ENCODE peak calls at places on chromosomes 2 and 18, in nine cellular contexts. O is transverse colon, N is endothelial cell of umbilical vein, B is adipocyte, U is kidney, T is suprapubic skin, W is Peyer's patch, D is prostate gland, C is A549. Q is an unnamed sample.

GRCh38 chr2:120934221-120934639 is 198.6 kb downstream of the GLI2 start:
- DNase-seq in N (no peak), O (no peak), D (no peak), T (no peak), W (no peak), C (peak; percentile 77), U (no peak), B (no peak), Q (peak; percentile 24)

GRCh38 chr2:157895531-157895930 is 19.4 kb upstream of the ACVR1 start:
- DNase-seq in B (peak; percentile 6), D (no peak), N (no peak), U (no peak), O (no peak), C (no peak), W (no peak), T (no peak), Q (no peak)

GRCh38 chr18:9810994-9811393 is 74.8 kb upstream of the TXNDC2 start:
- DNase-seq in U (no peak), O (no peak), W (no peak), B (no peak), N (no peak), T (no peak), D (no peak), C (no peak), Q (no peak)

GRCh38 chr18:12245793-12246135 is 8.4 kb upstream of the CIDEA start:
- DNase-seq in N (no peak), U (no peak), W (no peak), D (no peak), O (no peak), B (no peak), T (no peak), C (no peak), Q (no peak)

GRCh38 chr2:182672471-182673165 is 43.4 kb upstream of the DNAJC10 start:
- DNase-seq in D (no peak), T (no peak), W (no peak), N (peak; percentile 76), C (peak; percentile 55), B (peak; percentile 61), U (no peak), O (no peak), Q (no peak)

GRCh38 chr2:25301453-25302352 is 40.0 kb downstream of the DNMT3A start:
- DNase-seq in C (no peak), B (peak; percentile 58), O (peak; percentile 34), T (no peak), N (peak; percentile 41), W (peak; percentile 77), U (no peak), D (no peak), Q (no peak)

GRCh38 chr2:16051046-16051489 is 110.7 kb downstream of the MYCN start:
- DNase-seq in W (no peak), O (no peak), U (no peak), D (no peak), B (no peak), N (no peak), T (no peak), C (no peak), Q (no peak)

GRCh38 chr2:203811491-203812221 is 55.9 kb upstream of the CTLA4 start:
- DNase-seq in B (peak; percentile 77), T (peak; percentile 74), D (no peak), N (peak; percentile 83), W (peak; percentile 26), C (peak; percentile 87), O (peak; percentile 92), U (peak; percentile 94), Q (no peak)

GRCh38 chr2:73404409-73404808 is 18.8 kb downstream of the ALMS1 start:
- DNase-seq in W (no peak), U (no peak), D (no peak), B (no peak), T (no peak), O (no peak), N (no peak), C (no peak), Q (no peak)

GRCh38 chr2:40240067-40240466 is 211.8 kb downstream of the SLC8A1 start:
- DNase-seq in U (peak; percentile 92), N (peak; percentile 85), O (peak; percentile 61), C (no peak), T (no peak), B (peak; percentile 83), D (no peak), W (no peak), Q (no peak)

GRCh38 chr2:222468338-222468737 is 44.0 kb downstream of the SGPP2 start:
- DNase-seq in O (no peak), B (peak; percentile 35), D (no peak), T (no peak), W (no peak), C (no peak), N (peak; percentile 46), U (no peak), Q (peak; percentile 79)

DNA sequence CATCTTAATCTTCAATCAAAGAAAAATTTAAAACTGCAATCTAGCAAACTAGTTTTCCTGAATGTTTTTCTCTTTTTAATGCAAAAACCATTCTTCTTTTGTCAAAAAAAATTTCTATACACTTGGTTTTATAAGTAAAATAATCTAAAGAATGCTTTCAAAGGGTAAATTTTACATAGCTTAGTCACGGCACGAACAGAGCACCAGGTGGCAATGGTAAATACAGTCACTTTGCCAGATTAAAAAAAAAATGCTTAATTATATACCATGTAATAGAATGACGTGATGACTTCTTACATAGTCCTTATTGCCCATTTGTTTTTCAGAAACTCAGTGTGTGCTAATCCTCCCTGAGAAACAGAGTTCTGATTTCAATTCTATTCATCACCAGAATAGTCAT is 10.4 kb downstream of the FEZ2 start:
- DNase-seq in N (no peak), B (no peak), W (no peak), C (no peak), U (no peak), O (no peak), D (no peak), T (no peak), Q (peak; percentile 30)
- H3K4me3 ChIP-seq in N (no peak overlapping the region), B (no peak overlapping the region), W (no peak overlapping the region), C (no peak overlapping the region), U (no peak overlapping the region), O (no peak overlapping the region), D (no peak overlapping the region), T (no peak overlapping the region), Q (no peak overlapping the region)

GRCh38 chr2:126945118-126945517 is 46.4 kb downstream of the TEX51 start:
- DNase-seq in N (no peak), O (no peak), C (no peak), W (no peak), T (no peak), B (no peak), U (no peak), D (no peak), Q (no peak)
- H3K9me3 ChIP-seq in N (no peaks in the 10 kb centered on the region), O (peaks cover 3% of the 10 kb centered on the region), C (peaks cover 6% of the 10 kb centered on the region), W (no peaks in the 10 kb centered on the region), T (no peaks in the 10 kb centered on the region), B (peaks cover 13% of the 10 kb centered on the region), U (no peaks in the 10 kb centered on the region), D (no peaks in the 10 kb centered on the region), Q (peaks cover 6% of the 10 kb centered on the region)

GRCh38 chr2:62054916-62055315 is 141.0 kb upstream of the B3GNT2 start:
- DNase-seq in T (no peak), N (no peak), W (no peak), U (no peak), D (no peak), C (no peak), O (no peak), B (no peak), Q (no peak)
- H3K4me3 ChIP-seq in T (no peak overlapping the region), N (no peak overlapping the region), W (no peak overlapping the region), U (no peak overlapping the region), D (no peak overlapping the region), C (no peak overlapping the region), O (no peak overlapping the region), B (no peak overlapping the region), Q (no peak overlapping the region)

GRCh38 chr2:238776003-238776640 is 71.8 kb upstream of the TWIST2 start:
- DNase-seq in D (no peak), C (no peak), U (no peak), O (no peak), B (no peak), T (peak; percentile 43), W (no peak), N (no peak), Q (no peak)

GRCh38 chr2:238773472-238773871 is 74.4 kb upstream of the TWIST2 start:
- DNase-seq in U (no peak), W (no peak), N (no peak), D (no peak), T (no peak), O (no peak), B (no peak), C (no peak), Q (no peak)

GRCh38 chr2:238777369-238778067 is 70.4 kb upstream of the TWIST2 start:
- DNase-seq in D (no peak), N (no peak), U (no peak), O (no peak), C (no peak), B (no peak), W (no peak), T (no peak), Q (no peak)

GRCh38 chr2:238774980-238775509 is 72.8 kb upstream of the TWIST2 start:
- DNase-seq in O (no peak), W (no peak), U (no peak), B (no peak), N (no peak), C (no peak), D (peak; percentile 1), T (no peak), Q (no peak)

DNA sequence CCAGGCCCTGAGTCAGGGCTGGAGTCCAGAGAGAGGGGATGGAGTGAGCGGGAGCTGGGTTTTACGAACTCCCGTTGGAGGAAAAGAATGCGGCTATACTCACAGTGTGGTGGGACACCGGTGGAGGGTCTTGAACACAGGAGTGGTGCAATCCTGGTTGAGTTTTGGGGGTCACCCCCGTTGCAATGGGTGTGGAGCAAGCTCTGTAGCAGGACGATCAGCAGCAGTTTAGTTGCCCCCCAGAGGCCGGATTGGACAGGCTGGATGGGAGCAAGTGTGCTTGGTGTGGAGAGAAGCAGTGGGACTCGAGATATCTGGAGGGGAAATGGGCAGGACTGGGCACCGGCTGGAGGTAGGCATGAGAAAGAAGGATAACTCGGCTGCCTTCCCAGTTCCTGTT is 72.3 kb upstream of the TWIST2 start:
- DNase-seq in U (no peak), N (no peak), B (no peak), T (peak; percentile 31), O (no peak), W (no peak), D (no peak), C (no peak), Q (no peak)
- H3K9me3 ChIP-seq in U (no peaks in the 10 kb centered on the region), N (no peaks in the 10 kb centered on the region), B (peaks cover 34% of the 10 kb centered on the region), T (no peaks in the 10 kb centered on the region), O (no peaks in the 10 kb centered on the region), W (no peaks in the 10 kb centered on the region), D (no peaks in the 10 kb centered on the region), C (peaks cover 57% of the 10 kb centered on the region), Q (no peaks in the 10 kb centered on the region)

GRCh38 chr2:212845941-212846340 is 305.5 kb downstream of the IKZF2 start:
- DNase-seq in N (peak; percentile 3), C (no peak), T (no peak), W (no peak), U (no peak), D (no peak), O (no peak), B (no peak), Q (no peak)

GRCh38 chr2:212841426-212841825 is 302.8 kb upstream of the ERBB4 start:
- DNase-seq in B (no peak), W (no peak), U (no peak), N (no peak), C (no peak), T (no peak), D (no peak), O (no peak), Q (no peak)

GRCh38 chr2:212842544-212843185 is 304.1 kb upstream of the ERBB4 start:
- DNase-seq in U (no peak), W (no peak), T (no peak), N (peak; percentile 14), C (no peak), O (no peak), B (peak; percentile 81), D (no peak), Q (no peak)

GRCh38 chr2:212843409-212844199 is 305.0 kb upstream of the ERBB4 start:
- DNase-seq in D (no peak), B (peak; percentile 76), U (no peak), T (no peak), C (no peak), O (no peak), W (no peak), N (peak; percentile 90), Q (no peak)
- H3K4me3 ChIP-seq in D (no peak overlapping the region), B (no peak overlapping the region), U (no peak overlapping the region), T (no peak overlapping the region), C (no peak overlapping the region), O (no peak overlapping the region), W (no peak overlapping the region), N (no peak overlapping the region), Q (no peak overlapping the region)

Q was measured in HAP-1.